ENCODE peak calls at places on chromosomes 16 and 17, in nine cellular contexts. F is fibroblast of lung; Y is T-helper 2 cell; Z is mucosa of descending colon; M is posterior cingulate gyrus; X is NCI-H774; I is G401; L is CD4-positive, alpha-beta T cell; R is left ventricle myocardium inferior. Q is an unnamed sample.

GRCh38 chr16:76265434-76266045 is 11.7 kb upstream of the CNTNAP4 start:
- DNase-seq in M (no peak), I (no peak), Y (no peak), Z (no peak), X (no peak), F (peak; percentile 30), R (no peak), L (no peak), Q (no peak)

GRCh38 chr16:11354407-11354732 is 9.1 kb downstream of the RMI2 start:
- DNase-seq in I (no peak), M (no peak), R (no peak), L (no peak), Z (no peak), Y (no peak), F (no peak), X (no peak), Q (no peak)

GRCh38 chr17:1830288-1830687 is 483 bp downstream of the RPA1 start:
- DNase-seq in Y (peak; percentile 27), F (peak; percentile 4), Z (no peak), X (no peak), M (no peak), I (peak; percentile 43), L (no peak), R (no peak), Q (peak; percentile 19)

GRCh38 chr17:44578947-44579346 is 21.7 kb downstream of the FZD2 start:
- DNase-seq in F (no peak), X (no peak), I (no peak), L (no peak), Y (no peak), M (peak; percentile 2), Z (no peak), R (no peak), Q (no peak)

GRCh38 chr16:11833951-11834695 is 17.2 kb downstream of the RSL1D1 start:
- DNase-seq in Z (no peak), R (no peak), Y (no peak), I (no peak), M (peak; percentile 15), L (no peak), X (no peak), F (peak; percentile 92), Q (no peak)

GRCh38 chr16:68085259-68086071 is at the start of gene NFATC3:
- DNase-seq in I (no peak), L (peak; percentile 99), R (peak; percentile 99), Y (peak; percentile 97), F (peak; percentile 96), Z (peak; percentile 100), X (peak; percentile 79), M (peak; percentile 99), Q (peak; percentile 95)

GRCh38 chr16:21524068-21524751 is 75.2 kb upstream of the METTL9 start:
- DNase-seq in X (no peak), I (no peak), F (no peak), Y (no peak), M (peak; percentile 78), L (no peak), R (no peak), Z (peak; percentile 45), Q (no peak)

GRCh38 chr16:74280448-74280847 is 16.2 kb upstream of the PSMD7 start:
- DNase-seq in R (no peak), Z (no peak), X (no peak), I (no peak), Y (no peak), L (no peak), F (no peak), M (no peak), Q (no peak)

GRCh38 chr17:81942167-81942553 is 4.9 kb downstream of the MYADML2 start:
- DNase-seq in X (no peak), Z (no peak), Y (no peak), M (no peak), F (no peak), R (no peak), L (no peak), I (no peak), Q (no peak)

GRCh38 chr17:71110326-71110725 is 941.0 kb downstream of the KCNJ2 start:
- DNase-seq in X (no peak), F (no peak), M (no peak), Y (no peak), I (no peak), Z (no peak), R (no peak), L (no peak), Q (no peak)

GRCh38 chr17:59845595-59846390 is 47.0 kb downstream of the TUBD1 start:
- DNase-seq in F (peak; percentile 93), I (peak; percentile 41), R (no peak), X (peak; percentile 98), L (no peak), M (no peak), Y (no peak), Z (peak; percentile 63), Q (peak; percentile 93)

GRCh38 chr16:49834496-49835009 is 21.4 kb downstream of the ZNF423 start:
- DNase-seq in X (no peak), R (peak; percentile 75), M (peak; percentile 89), Y (no peak), Z (peak; percentile 68), L (no peak), I (no peak), F (peak; percentile 41), Q (no peak)